ENCODE peak calls at places on chromosomes 12 and 14, in ten cellular contexts. B, M, O, X, J, K, F, Y, U and R are unnamed samples.

GRCh38 chr12:108582981-108583770 is 14.7 kb downstream of the TMEM119 start:
- DNase-seq in Y (no peak), X (no peak), U (no peak), F (no peak), M (no peak), J (no peak), K (no peak), B (no peak), O (no peak), R (no peak)

GRCh38 chr12:94534761-94535613 is 75.3 kb upstream of the CEP83 start:
- DNase-seq in B (no peak), O (no peak), K (no peak), J (no peak), U (no peak), Y (no peak), F (no peak), X (no peak), M (no peak), R (no peak)

GRCh38 chr14:61065671-61066070 is 84.6 kb downstream of the SLC38A6 start:
- DNase-seq in O (no peak), F (no peak), J (no peak), Y (no peak), M (no peak), K (no peak), X (no peak), U (no peak), B (no peak), R (peak)

GRCh38 chr14:35341454-35342159 is 49.4 kb downstream of the PSMA6 start:
- DNase-seq in X (no peak), Y (peak), O (peak), F (peak), M (peak), J (no peak), B (peak), K (peak), U (peak), R (peak)

GRCh38 chr12:79063258-79063657 is 198.7 kb downstream of the SYT1 start:
- DNase-seq in K (no peak), O (no peak), M (no peak), U (no peak), X (no peak), J (no peak), F (no peak), B (no peak), Y (peak), R (no peak)

GRCh38 chr12:51901881-51902280 is 5.4 kb upstream of the ACVRL1 start:
- DNase-seq in U (no peak), Y (no peak), O (no peak), K (no peak), F (no peak), J (no peak), B (no peak), X (no peak), M (no peak), R (no peak)

GRCh38 chr12:79834712-79835376 is 100.1 kb downstream of the PPP1R12A start:
- DNase-seq in B (no peak), M (no peak), K (no peak), Y (no peak), U (no peak), F (no peak), X (no peak), O (no peak), J (no peak), R (peak)

GRCh38 chr14:51323492-51323891 is 83.4 kb downstream of the TMX1 start:
- DNase-seq in B (no peak), J (no peak), O (no peak), F (no peak), Y (no peak), M (no peak), U (no peak), K (no peak), X (no peak), R (no peak)

GRCh38 chr12:65696227-65696626 is 128.1 kb upstream of the HMGA2 start:
- DNase-seq in K (no peak), J (no peak), O (no peak), B (no peak), Y (peak), F (no peak), U (no peak), M (no peak), X (no peak), R (no peak)

GRCh38 chr14:68627868-68628604 is 164.8 kb downstream of the ZFP36L1 start:
- DNase-seq in K (peak), X (peak), M (peak), F (no peak), U (peak), Y (no peak), O (peak), B (no peak), J (no peak), R (no peak)

GRCh38 chr14:101134161-101134631 is 230.7 kb upstream of the RTL1 start:
- DNase-seq in J (no peak), U (no peak), F (no peak), O (no peak), K (no peak), B (no peak), M (no peak), X (no peak), Y (no peak), R (no peak)